ENCODE peak calls at places on chromosomes 12 and 14, in nine cellular contexts. Q, W, D, C, V, L, U, H and G are unnamed samples. For H3K36me3, the result is how much of the 10 kb centered on the place peaks cover.

GRCh38 chr12:1531160-1531653 is 63.2 kb downstream of the FBXL14 start:
- DNase-seq in H (peak), C (no peak), Q (peak), V (peak), D (no peak), W (no peak), L (no peak), U (no peak), G (no peak)

GRCh38 chr12:123533672-123534643 is at the start of gene RILPL1:
- DNase-seq in W (peak), H (no peak), C (peak), U (peak), Q (peak), D (peak), L (no peak), V (peak), G (no peak)

GRCh38 chr12:110349521-110350151 is 53.9 kb downstream of the ANAPC7 start:
- DNase-seq in V (no peak), H (no peak), Q (no peak), D (peak), C (no peak), U (no peak), L (no peak), W (no peak), G (no peak)

GRCh38 chr14:94574336-94574735 is 6.9 kb upstream of the SERPINA5 start:
- DNase-seq in C (no peak), L (no peak), W (no peak), U (no peak), V (no peak), H (no peak), D (peak), Q (no peak), G (no peak)

GRCh38 chr14:93965287-93965821 is 11.0 kb downstream of the ASB2 start:
- DNase-seq in Q (no peak), C (no peak), H (no peak), D (no peak), U (no peak), L (peak), W (no peak), V (no peak), G (peak)

GRCh38 chr14:93965968-93966474 is 10.3 kb downstream of the ASB2 start:
- DNase-seq in Q (no peak), U (no peak), L (no peak), C (no peak), D (no peak), H (no peak), W (no peak), V (no peak), G (no peak)

GRCh38 chr12:42530284-42530683 is 59.3 kb downstream of the PRICKLE1 start:
- DNase-seq in V (no peak), C (no peak), D (no peak), Q (no peak), U (no peak), H (no peak), L (no peak), W (no peak), G (no peak)

GRCh38 chr12:87836190-87836589 is 193.0 kb downstream of the C12orf50 start:
- DNase-seq in L (no peak), D (no peak), V (no peak), H (no peak), C (no peak), W (no peak), U (peak), Q (no peak), G (no peak)

GRCh38 chr14:38556321-38556720 is 300.4 kb upstream of the CLEC14A start:
- DNase-seq in V (no peak), C (no peak), W (no peak), U (no peak), Q (no peak), D (no peak), L (no peak), H (no peak), G (no peak)

GRCh38 chr14:105492051-105492965 is 1.3 kb downstream of the TEDC1 start:
- DNase-seq in L (no peak), D (no peak), W (peak), Q (peak), C (no peak), U (no peak), H (no peak), V (peak), G (no peak)

GRCh38 chr14:68771631-68772030 is 21.2 kb downstream of the ZFP36L1 start:
- DNase-seq in W (peak), H (no peak), C (no peak), L (no peak), Q (no peak), V (no peak), D (no peak), U (no peak), G (no peak)

GRCh38 chr14:36208690-36209278 is 32.3 kb upstream of the PTCSC3 start:
- DNase-seq in D (no peak), Q (no peak), H (no peak), V (no peak), W (no peak), C (peak), U (no peak), L (no peak), G (no peak)

DNA sequence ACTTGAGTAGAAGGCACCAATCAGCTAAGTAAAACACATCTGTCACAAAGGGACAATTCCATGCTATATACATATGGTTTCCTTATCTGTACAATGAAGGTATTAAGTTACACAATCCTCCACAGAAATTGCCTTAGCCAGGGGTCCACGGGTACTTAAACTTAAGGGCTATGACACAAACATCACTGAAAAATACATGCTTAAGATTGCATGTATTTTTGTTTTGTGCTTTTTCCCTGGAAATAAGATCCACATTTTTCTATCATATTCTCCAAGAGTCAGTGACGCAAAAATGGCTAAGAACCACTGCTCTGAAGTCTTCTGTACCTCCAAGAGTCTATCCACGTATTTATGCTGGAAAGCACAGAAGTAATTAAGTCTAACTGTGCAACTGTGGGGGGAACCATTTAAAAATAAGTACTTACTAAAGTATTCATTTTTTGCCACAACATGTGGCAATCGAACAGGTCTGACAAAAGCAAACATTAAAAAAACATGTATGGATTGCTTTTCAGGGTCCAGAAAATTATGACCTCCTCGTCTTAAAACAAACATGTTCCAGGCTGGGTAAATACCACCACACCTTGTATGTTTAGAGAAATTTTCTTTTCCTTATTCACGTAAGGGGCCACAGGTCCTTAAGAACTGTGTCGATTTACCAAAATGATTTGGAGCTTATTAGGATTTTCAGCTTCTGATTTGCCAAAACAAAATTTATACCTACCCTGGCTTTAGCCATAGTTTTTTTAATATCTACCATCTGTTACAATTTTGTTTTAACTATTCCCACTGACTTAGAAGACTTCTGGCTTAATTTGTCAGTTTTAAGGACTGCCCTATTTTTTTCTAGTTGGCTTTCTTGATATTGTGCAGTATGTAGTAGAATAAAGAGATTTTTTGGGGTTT is 2.8 kb downstream of the SLC38A2 start:
- DNase-seq in C (no peak), U (no peak), L (no peak), W (no peak), D (no peak), H (no peak), V (no peak), Q (no peak), G (no peak)
- TF ChIP-seq CTCF in C (no peak), U (no peak), L (no peak), W (no peak), D (no peak), H (no peak), V (no peak), Q (no peak), G (no peak)

DNA sequence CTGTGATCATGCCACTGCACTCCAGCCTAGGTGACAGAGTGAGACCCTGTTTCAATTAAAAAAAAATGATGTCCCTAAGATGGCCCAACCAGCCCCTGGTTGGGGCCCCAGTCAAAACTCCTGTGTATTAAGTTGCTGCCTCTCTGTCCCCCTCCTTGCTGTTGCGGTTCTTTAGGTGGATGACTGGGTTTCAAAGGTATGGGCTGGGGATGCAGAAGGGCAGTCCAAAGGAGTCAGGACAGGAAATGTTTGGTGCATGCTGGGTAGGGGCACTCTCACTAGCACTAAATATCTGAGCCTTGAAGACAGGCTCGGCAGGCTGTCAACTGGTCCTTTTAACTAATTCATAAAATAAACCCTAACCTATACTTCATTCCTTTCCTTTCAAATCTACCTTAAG is 12.0 kb upstream of the PIP4K2C start:
- DNase-seq in Q (no peak), U (no peak), V (no peak), H (no peak), W (no peak), L (no peak), D (no peak), C (no peak), G (no peak)
- H3K36me3 ChIP-seq in Q (under half), U (under half), V (under half), H (under half), W (under half), L (under half), D (under half), C (under half), G (under half)

GRCh38 chr14:90140956-90141316 is 79.1 kb downstream of the KCNK13 start:
- DNase-seq in H (no peak), U (no peak), W (no peak), V (no peak), C (no peak), D (no peak), Q (no peak), L (peak), G (peak)

GRCh38 chr14:90136904-90137303 is 75.1 kb downstream of the KCNK13 start:
- DNase-seq in L (no peak), W (no peak), H (no peak), U (no peak), D (no peak), V (no peak), C (no peak), Q (no peak), G (no peak)

GRCh38 chr14:90139199-90139598 is 77.4 kb downstream of the KCNK13 start:
- DNase-seq in D (no peak), H (no peak), V (no peak), C (no peak), L (no peak), Q (no peak), W (no peak), U (no peak), G (no peak)

GRCh38 chr14:90137807-90138206 is 76.0 kb downstream of the KCNK13 start:
- DNase-seq in C (no peak), U (no peak), Q (no peak), D (no peak), L (peak), V (no peak), W (no peak), H (no peak), G (no peak)

DNA sequence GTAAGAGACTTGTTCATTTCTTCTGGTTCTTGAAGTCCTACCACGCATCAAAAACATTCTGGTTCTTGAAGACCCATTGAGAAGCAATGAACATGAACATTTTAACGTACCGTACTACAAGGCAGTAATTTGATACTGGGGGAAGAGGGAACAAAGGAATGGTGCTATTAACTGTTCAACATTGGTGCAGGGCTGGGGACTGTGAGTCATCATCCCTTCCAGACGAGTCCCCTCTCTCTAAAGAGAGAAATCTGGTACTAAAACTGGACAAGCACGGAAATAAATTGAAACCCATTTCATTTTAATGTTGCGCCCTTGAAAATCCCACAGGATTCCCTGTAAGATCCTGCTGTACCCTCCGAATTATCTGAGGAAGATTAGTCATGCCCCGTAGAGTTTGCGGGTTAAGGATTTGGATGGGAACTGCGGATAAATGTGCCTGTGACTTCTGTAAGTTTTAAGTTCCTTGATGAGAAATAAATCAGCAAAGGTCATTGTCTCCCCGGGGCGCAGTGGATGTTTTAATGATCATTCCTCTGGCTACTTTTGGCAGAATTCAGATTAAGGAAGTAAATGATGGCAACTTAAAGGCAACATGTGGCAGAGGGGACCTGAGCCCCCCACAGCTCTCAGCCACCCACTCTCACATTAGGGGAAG is 78.6 kb downstream of the KCNK13 start:
- DNase-seq in D (no peak), V (no peak), C (no peak), L (peak), Q (no peak), W (no peak), H (no peak), U (no peak), G (peak)
- H3K4me3 ChIP-seq in D (no peak), V (no peak), C (no peak), L (no peak), Q (no peak), W (no peak), H (no peak), U (no peak), G (no peak)

GRCh38 chr12:98799411-98799810 is 154.3 kb downstream of the APAF1 start:
- DNase-seq in H (no peak), L (no peak), V (peak), U (no peak), C (no peak), Q (no peak), D (no peak), W (no peak), G (no peak)

GRCh38 chr12:98799822-98800221 is 154.7 kb downstream of the APAF1 start:
- DNase-seq in W (no peak), H (no peak), U (no peak), L (no peak), V (peak), D (no peak), C (no peak), Q (no peak), G (no peak)

GRCh38 chr12:98808243-98808895 is 163.3 kb downstream of the APAF1 start:
- DNase-seq in Q (no peak), W (no peak), V (peak), H (no peak), D (no peak), U (no peak), C (no peak), L (no peak), G (no peak)

DNA sequence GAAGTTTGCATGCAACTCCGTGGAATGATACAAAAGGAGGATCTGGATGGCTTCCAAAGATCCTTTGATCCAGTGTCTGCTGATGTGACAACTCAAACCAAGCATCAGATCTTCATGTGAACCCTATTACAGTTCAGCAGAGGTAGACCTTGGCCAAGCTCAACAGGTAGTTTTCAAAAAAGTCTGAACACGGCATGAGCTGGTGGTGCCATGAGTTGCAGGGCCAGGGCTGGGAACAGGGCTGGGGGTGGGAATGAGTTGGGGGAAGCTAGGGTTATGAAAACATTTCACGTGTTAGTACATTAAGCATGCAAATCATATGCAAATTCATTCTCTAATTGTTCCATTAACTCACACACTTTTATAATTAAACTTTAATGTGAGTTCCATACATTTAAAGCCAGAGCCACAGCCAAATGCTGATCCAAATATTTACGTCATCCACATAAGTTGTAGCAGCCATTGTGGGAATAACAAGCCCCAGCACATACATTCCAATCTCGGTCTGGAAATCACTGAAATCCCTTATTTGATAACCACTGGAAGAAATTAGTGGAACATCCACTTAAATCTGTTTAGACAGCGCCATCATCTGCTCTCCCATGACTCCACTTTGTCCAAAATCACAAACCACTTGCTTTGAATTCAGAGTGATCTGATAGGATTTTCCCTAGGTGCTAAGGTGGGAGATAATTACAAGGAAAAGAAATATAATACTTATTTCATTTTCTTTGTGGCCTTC is 158.5 kb downstream of the APAF1 start:
- DNase-seq in V (peak), U (no peak), W (no peak), D (no peak), C (no peak), H (no peak), Q (no peak), L (peak), G (no peak)
- TF ChIP-seq CTCF in V (no peak), U (no peak), W (no peak), D (no peak), C (no peak), H (no peak), Q (no peak), L (no peak), G (no peak)

GRCh38 chr12:119762619-119763018 is 94.7 kb downstream of the PRKAB1 start:
- DNase-seq in Q (no peak), L (no peak), C (no peak), V (no peak), D (no peak), H (no peak), W (no peak), U (no peak), G (no peak)
- H3K36me3 ChIP-seq in Q (under half), L (under half), C (under half), V (half or more), D (under half), H (half or more), W (under half), U (under half), G (under half)

GRCh38 chr12:65740506-65740872 is 83.8 kb upstream of the HMGA2 start:
- DNase-seq in V (no peak), D (no peak), W (no peak), Q (no peak), L (no peak), H (no peak), U (no peak), C (no peak), G (no peak)
- H3K4me3 ChIP-seq in V (peak), D (peak), W (peak), Q (no peak), L (peak), H (no peak), U (peak), C (peak), G (peak)

DNA sequence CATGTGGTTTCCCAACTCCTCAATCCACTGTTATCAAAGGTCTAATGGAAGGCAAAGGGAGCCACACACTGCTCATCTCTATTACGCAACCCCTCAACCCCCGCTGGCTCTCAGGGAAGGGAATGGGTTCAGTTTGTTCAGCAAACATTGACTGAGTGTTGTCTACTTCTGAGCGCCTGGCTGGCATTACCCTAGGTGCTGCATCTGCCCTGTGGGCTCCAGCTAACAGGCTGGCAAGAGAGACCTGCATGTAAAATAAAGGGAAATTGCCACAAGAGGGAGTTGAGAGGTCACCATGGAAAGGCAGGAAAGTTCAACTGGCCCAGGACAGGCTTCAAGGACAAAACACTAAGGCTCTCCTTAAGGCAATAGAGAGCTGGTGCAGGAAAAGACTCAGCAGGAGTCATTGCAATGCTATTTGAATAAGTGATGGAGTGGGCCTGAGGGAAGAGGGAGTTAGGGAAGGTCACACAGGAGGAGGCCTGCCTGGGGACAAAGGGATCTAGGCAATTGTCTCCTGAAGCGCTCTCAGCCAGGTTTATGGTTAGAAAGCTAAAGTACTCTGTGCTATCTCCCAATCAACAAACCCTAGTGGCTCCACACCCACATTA is 5.5 kb upstream of the ZNF740 start:
- DNase-seq in C (peak), U (peak), Q (no peak), V (peak), H (no peak), W (no peak), L (peak), D (no peak), G (no peak)
- TF ChIP-seq CTCF in C (no peak), U (peak), Q (no peak), V (peak), H (peak), W (no peak), L (peak), D (peak), G (peak)

GRCh38 chr14:102951799-102952198 is 29.3 kb downstream of the AMN start:
- DNase-seq in C (no peak), U (no peak), H (no peak), Q (no peak), V (no peak), W (no peak), L (no peak), D (no peak), G (no peak)

GRCh38 chr14:102953100-102953499 is 30.6 kb downstream of the AMN start:
- DNase-seq in D (no peak), L (no peak), W (no peak), C (no peak), V (no peak), H (no peak), Q (no peak), U (no peak), G (no peak)

GRCh38 chr14:102951034-102951433 is 28.6 kb downstream of the AMN start:
- DNase-seq in W (no peak), Q (peak), V (no peak), D (peak), H (peak), L (no peak), C (no peak), U (no peak), G (no peak)

GRCh38 chr14:102954081-102954789 is 31.8 kb downstream of the AMN start:
- DNase-seq in U (no peak), H (no peak), W (no peak), Q (no peak), D (no peak), C (no peak), V (peak), L (no peak), G (no peak)

DNA sequence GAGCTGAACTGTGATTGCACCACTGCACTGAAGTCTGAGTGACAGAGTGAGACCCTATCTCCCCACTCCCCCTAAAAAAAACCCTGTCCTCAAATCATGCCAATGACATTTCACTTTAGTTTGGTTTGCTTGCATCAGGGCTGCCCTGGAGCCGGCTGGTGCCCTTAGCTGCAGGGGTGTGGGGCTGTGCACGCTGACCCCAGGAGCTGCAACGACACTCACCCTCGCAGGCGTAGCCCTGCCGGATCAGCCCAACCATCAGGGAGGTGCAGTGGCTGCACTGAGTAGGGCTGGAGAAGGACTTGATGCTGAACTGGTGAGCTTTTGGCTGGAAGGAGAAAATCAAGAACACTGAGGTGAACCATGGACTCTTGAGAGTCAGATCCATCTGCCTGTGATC is 29.8 kb downstream of the AMN start:
- DNase-seq in Q (no peak), V (no peak), H (no peak), D (no peak), U (no peak), W (no peak), C (no peak), L (no peak), G (no peak)
- H3K36me3 ChIP-seq in Q (under half), V (half or more), H (half or more), D (under half), U (under half), W (under half), C (under half), L (half or more), G (under half)